ENCODE peak calls at places on chromosomes 6 and 20, in eight cellular contexts. U is activated naive CD8-positive, alpha-beta T cell treated with anti-CD3 and anti-CD28 coated beads, Interleukin-2, amount 10 ng/mL, durations not matched to agents 7 days and 5 days; G is bronchial epithelial cell; J is C1 segment of cervical spinal cord; C is MV-4-11; X is GM23248; E is HT1080; O is aorta. S is an unnamed sample.

GRCh38 chr6:153702671-153703070 is 336.4 kb upstream of the OPRM1 start:
- DNase-seq in U (no peak), G (no peak), J (no peak), C (no peak), X (peak), E (no peak), O (no peak), S (no peak)

GRCh38 chr6:123777554-123777953 is 26.1 kb upstream of the NKAIN2 start:
- DNase-seq in U (no peak), G (peak), J (no peak), C (no peak), X (peak), E (peak), O (no peak), S (no peak)

GRCh38 chr6:168469198-168469943 is 28.4 kb downstream of the SMOC2 start:
- DNase-seq in U (no peak), G (no peak), J (no peak), C (no peak), X (no peak), E (no peak), O (peak), S (peak)

GRCh38 chr20:54132612-54133433 is 41.0 kb downstream of the CYP24A1 start:
- DNase-seq in U (no peak), G (peak), J (no peak), C (peak), X (peak), E (peak), O (no peak), S (peak)

GRCh38 chr6:43728586-43728985 is 41.0 kb upstream of the MRPS18A start:
- DNase-seq in U (no peak), G (peak), J (no peak), C (no peak), X (no peak), E (peak), O (no peak), S (no peak)

GRCh38 chr6:14085176-14085787 is 32.3 kb upstream of the CD83 start:
- DNase-seq in U (no peak), G (peak), J (no peak), C (peak), X (no peak), E (no peak), O (no peak), S (no peak)

GRCh38 chr6:48074368-48074767 is 36.6 kb downstream of the PTCHD4 start:
- DNase-seq in U (no peak), G (no peak), J (no peak), C (no peak), X (peak), E (no peak), O (no peak), S (no peak)

GRCh38 chr6:132392292-132392691 is 9.0 kb downstream of the MOXD1 start:
- DNase-seq in U (no peak), G (no peak), J (no peak), C (no peak), X (peak), E (no peak), O (no peak), S (no peak)

GRCh38 chr20:45892049-45892816 is 1.1 kb downstream of the CTSA start:
- DNase-seq in U (no peak), G (peak), J (no peak), C (peak), X (peak), E (peak), O (peak), S (no peak)

GRCh38 chr6:71444222-71444621 is 155.6 kb downstream of the OGFRL1 start:
- DNase-seq in U (no peak), G (peak), J (no peak), C (no peak), X (no peak), E (peak), O (no peak), S (no peak)

GRCh38 chr20:53157443-53158408 is 185.6 kb downstream of the TSHZ2 start:
- DNase-seq in U (peak), G (peak), J (no peak), C (peak), X (peak), E (peak), O (peak), S (no peak)

GRCh38 chr6:152329640-152330202 is 307.4 kb downstream of the SYNE1 start:
- DNase-seq in U (no peak), G (no peak), J (no peak), C (peak), X (no peak), E (no peak), O (no peak), S (no peak)

GRCh38 chr6:38973178-38974057 is 75.2 kb upstream of the GLP1R start:
- DNase-seq in U (no peak), G (peak), J (no peak), C (peak), X (peak), E (peak), O (no peak), S (no peak)

GRCh38 chr20:41135187-41135887 is 2.0 kb upstream of the PLCG1 start:
- DNase-seq in U (peak), G (peak), J (no peak), C (peak), X (peak), E (peak), O (no peak), S (no peak)

GRCh38 chr6:32192608-32193039 is at the start of gene GPSM3:
- DNase-seq in U (peak), G (peak), J (no peak), C (peak), X (peak), E (peak), O (peak), S (no peak)

GRCh38 chr6:155641603-155642002 is 186.0 kb upstream of the NOX3 start:
- DNase-seq in U (no peak), G (no peak), J (no peak), C (no peak), X (no peak), E (no peak), O (no peak), S (no peak)

GRCh38 chr6:53112404-53112803 is 36.2 kb downstream of the GCM1 start:
- DNase-seq in U (no peak), G (peak), J (no peak), C (no peak), X (no peak), E (peak), O (no peak), S (no peak)

GRCh38 chr20:64079273-64080012 is at the start of gene RGS19:
- DNase-seq in U (peak), G (no peak), J (peak), C (peak), X (peak), E (peak), O (peak), S (peak)

GRCh38 chr6:123105561-123105960 is 109.5 kb downstream of the CLVS2 start:
- DNase-seq in U (no peak), G (peak), J (no peak), C (no peak), X (no peak), E (no peak), O (no peak), S (no peak)

GRCh38 chr6:43475506-43475905 is 1.9 kb upstream of the TJAP1 start:
- DNase-seq in U (no peak), G (no peak), J (no peak), C (no peak), X (no peak), E (no peak), O (no peak), S (no peak)

GRCh38 chr6:123215211-123215610 is 219.2 kb downstream of the CLVS2 start:
- DNase-seq in U (no peak), G (no peak), J (no peak), C (no peak), X (no peak), E (no peak), O (no peak), S (no peak)

GRCh38 chr6:135568366-135568765 is 70.8 kb upstream of the AHI1 start:
- DNase-seq in U (no peak), G (no peak), J (no peak), C (no peak), X (peak), E (peak), O (peak), S (no peak)

GRCh38 chr6:42101186-42101657 is 41.2 kb downstream of the C6orf132 start:
- DNase-seq in U (no peak), G (peak), J (no peak), C (no peak), X (peak), E (no peak), O (no peak), S (no peak)

GRCh38 chr6:8085053-8085511 is 17.3 kb downstream of the EEF1E1 start:
- DNase-seq in U (no peak), G (peak), J (no peak), C (peak), X (peak), E (peak), O (peak), S (no peak)

GRCh38 chr20:7463290-7463689 is 477.0 kb downstream of the HAO1 start:
- DNase-seq in U (no peak), G (peak), J (no peak), C (no peak), X (no peak), E (no peak), O (no peak), S (no peak)

GRCh38 chr20:59455392-59456341 is 148.7 kb upstream of the PHACTR3 start:
- DNase-seq in U (no peak), G (peak), J (peak), C (no peak), X (peak), E (no peak), O (peak), S (no peak)

GRCh38 chr6:116268589-116269293 is 11.0 kb downstream of the TSPYL1 start:
- DNase-seq in U (no peak), G (peak), J (no peak), C (peak), X (peak), E (peak), O (no peak), S (no peak)

GRCh38 chr6:33170176-33171095 is 21.8 kb downstream of the COL11A2 start:
- DNase-seq in U (no peak), G (no peak), J (no peak), C (no peak), X (peak), E (no peak), O (no peak), S (no peak)

GRCh38 chr6:31620586-31621319 is at the start of gene PRRC2A:
- DNase-seq in U (peak), G (no peak), J (peak), C (peak), X (peak), E (peak), O (no peak), S (peak)